ENCODE peak calls at places on chromosomes 12 and 14, in seven cellular contexts. H is mammary epithelial cell, X is PC-9, Q is psoas muscle, U is transverse colon, K is adrenal gland, W is stomach. S is an unnamed sample. For H3K9me3 and H3K36me3, the result is how much of the 10 kb centered on the place peaks cover.

GRCh38 chr12:5648692-5649338 is 216.9 kb downstream of the NTF3 start:
- DNase-seq in K (no peak), U (no peak), H (no peak), Q (no peak), X (no peak), W (no peak), S (no peak)

GRCh38 chr12:118337194-118337838 is 35.4 kb downstream of the TAOK3 start:
- DNase-seq in X (no peak), U (no peak), K (no peak), Q (no peak), W (no peak), H (no peak), S (no peak)

GRCh38 chr14:101102875-101103274 is 199.4 kb upstream of the RTL1 start:
- DNase-seq in Q (no peak), H (no peak), W (no peak), X (no peak), K (no peak), U (no peak), S (no peak)

GRCh38 chr12:82694970-82695369 is 8.3 kb downstream of the TMTC2 start:
- DNase-seq in Q (no peak), K (no peak), W (no peak), U (no peak), X (peak), H (peak), S (no peak)

GRCh38 chr12:49344486-49345047 is 2.1 kb upstream of the DNAJC22 start:
- DNase-seq in U (no peak), X (no peak), W (no peak), K (peak), H (no peak), Q (no peak), S (no peak)

GRCh38 chr14:90111895-90112534 is 50.2 kb downstream of the KCNK13 start:
- DNase-seq in K (no peak), H (peak), X (peak), Q (no peak), U (no peak), W (no peak), S (no peak)

GRCh38 chr12:90974286-90974685 is 19.3 kb upstream of the CCER1 start:
- DNase-seq in H (peak), K (no peak), X (no peak), Q (no peak), U (no peak), W (no peak), S (no peak)

GRCh38 chr12:65490193-65490592 is 211.7 kb downstream of the MSRB3 start:
- DNase-seq in U (no peak), H (peak), K (no peak), Q (no peak), W (no peak), X (no peak), S (no peak)

GRCh38 chr12:51009038-51009437 is 17.1 kb downstream of the SLC11A2 start:
- DNase-seq in K (peak), Q (peak), W (peak), X (no peak), U (peak), H (no peak), S (peak)

GRCh38 chr14:96762650-96763049 is 34.5 kb upstream of the VRK1 start:
- DNase-seq in K (no peak), U (no peak), W (no peak), Q (no peak), X (peak), H (peak), S (no peak)

GRCh38 chr12:54270345-54270744 is 9.6 kb downstream of the CBX5 start:
- DNase-seq in H (no peak), W (no peak), U (no peak), K (no peak), X (no peak), Q (no peak), S (no peak)

GRCh38 chr12:54082402-54082892 is 28.8 kb downstream of the HOXC4 start:
- DNase-seq in U (peak), Q (peak), H (no peak), K (peak), X (no peak), W (peak), S (no peak)

GRCh38 chr12:41882144-41882805 is 262.4 kb downstream of the GXYLT1 start:
- DNase-seq in K (no peak), X (no peak), W (no peak), Q (no peak), H (no peak), U (no peak), S (no peak)

GRCh38 chr14:35159742-35160409 is 37.5 kb downstream of the PRORP start:
- DNase-seq in K (no peak), Q (no peak), W (no peak), H (peak), U (no peak), X (peak), S (no peak)

GRCh38 chr12:53047221-53048032 is 2.4 kb upstream of the TNS2 start:
- DNase-seq in X (no peak), Q (peak), U (peak), W (peak), H (no peak), K (peak), S (peak)

GRCh38 chr12:112996501-112996900 is 18.2 kb downstream of the OAS2 start:
- DNase-seq in K (no peak), U (no peak), W (no peak), Q (no peak), H (no peak), X (no peak), S (no peak)

GRCh38 chr14:104925941-104926609 is 1.4 kb downstream of the PLD4 start:
- DNase-seq in Q (no peak), X (no peak), K (no peak), W (no peak), U (no peak), H (no peak), S (no peak)

GRCh38 chr12:11885261-11886038 is 185.3 kb upstream of the BCL2L14 start:
- DNase-seq in H (peak), K (no peak), X (peak), U (peak), W (peak), Q (no peak), S (no peak)

GRCh38 chr12:70246580-70246979 is 3.3 kb downstream of the CNOT2 start:
- DNase-seq in H (peak), U (no peak), W (no peak), Q (no peak), X (no peak), K (no peak), S (no peak)

GRCh38 chr14:101559624-101560533 is 1.4 kb upstream of the DIO3 start:
- DNase-seq in X (no peak), K (no peak), H (no peak), W (no peak), Q (peak), U (peak), S (peak)

GRCh38 chr12:42426733-42427132 is 100.8 kb downstream of the PPHLN1 start:
- DNase-seq in Q (no peak), K (peak), U (no peak), H (peak), W (no peak), X (peak), S (no peak)

GRCh38 chr12:58588771-58589170 is 331.5 kb downstream of the LRIG3 start:
- DNase-seq in W (no peak), Q (no peak), U (no peak), K (no peak), X (no peak), H (peak), S (no peak)

GRCh38 chr14:72679591-72680151 is 214.2 kb downstream of the DPF3 start:
- DNase-seq in X (no peak), U (no peak), W (no peak), H (no peak), Q (no peak), K (no peak), S (no peak)

GRCh38 chr14:86626530-86626929 is 1096.6 kb downstream of the FLRT2 start:
- DNase-seq in K (no peak), Q (no peak), X (no peak), H (no peak), U (no peak), W (no peak), S (no peak)

GRCh38 chr14:54509546-54510501 is at the start of gene CGRRF1:
- DNase-seq in H (peak), Q (peak), X (peak), W (peak), K (peak), U (peak), S (peak)
- TF ChIP-seq CTCF in H (no peak), Q (peak), X (peak), W (peak), K (peak), U (peak), S (peak)

GRCh38 chr14:98458702-98459101 is 813.3 kb downstream of the BCL11B start:
- DNase-seq in H (no peak), K (no peak), X (no peak), W (no peak), Q (no peak), U (no peak), S (no peak)
- H3K9me3 ChIP-seq in H (under half), K (under half), X (under half), W (under half), Q (under half), U (under half), S (under half)

GRCh38 chr12:67151891-67152290 is 117.3 kb upstream of the CAND1 start:
- DNase-seq in Q (no peak), U (no peak), W (no peak), K (no peak), X (no peak), H (no peak), S (no peak)
- H3K36me3 ChIP-seq in Q (under half), U (under half), W (under half), K (under half), X (under half), H (under half), S (under half)

GRCh38 chr14:60738843-60739508 is 4.4 kb downstream of the MNAT1 start:
- DNase-seq in U (no peak), H (no peak), Q (no peak), W (no peak), K (peak), X (no peak), S (no peak)

GRCh38 chr14:60736494-60736893 is 1.9 kb downstream of the MNAT1 start:
- DNase-seq in H (peak), K (no peak), X (peak), W (no peak), Q (no peak), U (no peak), S (no peak)

GRCh38 chr14:60732840-60733483 is 1.6 kb upstream of the MNAT1 start:
- DNase-seq in X (no peak), Q (no peak), U (no peak), K (no peak), W (no peak), H (no peak), S (no peak)

GRCh38 chr14:60734465-60735242 is at the start of gene MNAT1:
- DNase-seq in K (peak), U (peak), X (peak), H (peak), W (peak), Q (peak), S (peak)
- TF ChIP-seq CTCF in K (no peak), U (no peak), X (no peak), H (no peak), W (no peak), Q (no peak), S (no peak)

GRCh38 chr14:29016050-29016900 is 249.7 kb downstream of the FOXG1 start:
- DNase-seq in U (no peak), Q (no peak), H (no peak), W (no peak), K (peak), X (no peak), S (no peak)
- H3K9me3 ChIP-seq in U (under half), Q (under half), H (under half), W (under half), K (under half), X (under half), S (under half)

GRCh38 chr12:104990950-104991349 is 4.8 kb downstream of the NOPCHAP1 start:
- DNase-seq in Q (no peak), W (no peak), H (no peak), X (no peak), K (no peak), U (no peak), S (no peak)

GRCh38 chr12:104986022-104986941 is at the start of gene NOPCHAP1:
- DNase-seq in Q (peak), W (peak), X (peak), K (peak), H (peak), U (peak), S (peak)

GRCh38 chr12:104994301-104994700 is 8.2 kb downstream of the NOPCHAP1 start:
- DNase-seq in K (no peak), U (no peak), H (no peak), X (no peak), W (no peak), Q (no peak), S (no peak)

GRCh38 chr12:104991565-104992128 is 5.5 kb downstream of the NOPCHAP1 start:
- DNase-seq in K (no peak), Q (no peak), U (no peak), H (no peak), X (no peak), W (no peak), S (no peak)
- H3K36me3 ChIP-seq in K (under half), Q (half or more), U (under half), H (under half), X (under half), W (half or more), S (half or more)